ENCODE peak calls at places on chromosomes 11 and 22, in four cellular contexts. J, I, M and B are unnamed samples.

GRCh38 chr11:71240865-71241691 is 11.3 kb downstream of the SHANK2 start:
- DNase-seq in J (no peak), I (no peak), M (peak; percentile 59), B (peak; percentile 8)

GRCh38 chr11:124896071-124896750 is 1.5 kb downstream of the ROBO4 start:
- DNase-seq in J (no peak), I (no peak), M (no peak), B (no peak)

GRCh38 chr22:36584666-36585065 is 55.7 kb upstream of the EIF3D start:
- DNase-seq in J (no peak), I (no peak), M (no peak), B (no peak)

GRCh38 chr11:131694526-131695424 is 324.4 kb downstream of the NTM start:
- DNase-seq in J (peak; percentile 77), I (peak; percentile 61), M (peak; percentile 18), B (peak; percentile 42)

GRCh38 chr11:81888391-81888790 is 845.3 kb downstream of the FAM181B start:
- DNase-seq in J (no peak), I (no peak), M (no peak), B (no peak)

GRCh38 chr11:16982256-16982671 is 31.9 kb downstream of the PLEKHA7 start:
- DNase-seq in J (no peak), I (no peak), M (no peak), B (no peak)

GRCh38 chr22:39183991-39184585 is 31.6 kb upstream of the CBX7 start:
- DNase-seq in J (no peak), I (no peak), M (no peak), B (no peak)

GRCh38 chr11:111911563-111912401 is at the start of gene CRYAB:
- DNase-seq in J (no peak), I (no peak), M (peak; percentile 96), B (peak; percentile 96)

GRCh38 chr11:125073616-125074483 is 10.7 kb downstream of the SLC37A2 start:
- DNase-seq in J (no peak), I (peak; percentile 16), M (no peak), B (no peak)

GRCh38 chr22:37563153-37564081 is 3.1 kb downstream of the CDC42EP1 start:
- DNase-seq in J (no peak), I (no peak), M (peak; percentile 74), B (peak; percentile 90)

GRCh38 chr11:624705-625635 is at the start of gene CDHR5:
- DNase-seq in J (no peak), I (no peak), M (no peak), B (no peak)

GRCh38 chr11:65560555-65561418 is 2.6 kb upstream of the LTBP3 start:
- DNase-seq in J (peak; percentile 43), I (no peak), M (no peak), B (no peak)

GRCh38 chr11:102994101-102994500 is 38.6 kb upstream of the MMP13 start:
- DNase-seq in J (no peak), I (no peak), M (no peak), B (no peak)

GRCh38 chr22:31956360-31956759 is 12.0 kb downstream of the YWHAH start:
- DNase-seq in J (no peak), I (no peak), M (no peak), B (no peak)

GRCh38 chr11:206516-207212 is 535 bp downstream of the BET1L start:
- DNase-seq in J (no peak), I (peak; percentile 70), M (no peak), B (no peak)

GRCh38 chr22:41833369-41834004 is 582 bp downstream of the SREBF2 start:
- DNase-seq in J (peak; percentile 58), I (no peak), M (no peak), B (no peak)